ENCODE peak calls at places on chromosomes 3 and 15, in four cellular contexts. One of them, this sample, is unnamed.

GRCh38 chr3:141383555-141384129 is 15.3 kb downstream of the ZBTB38 start:
- DNase-seq in K562: no peak
- DNase-seq in GM12891: no peak
- DNase-seq in GM12878: no peak
- DNase-seq in this sample: no peak

GRCh38 chr3:196486263-196486662 is 17.3 kb downstream of the RNF168 start:
- DNase-seq in GM12878: no peak
- DNase-seq in K562: no peak
- DNase-seq in GM12891: no peak
- DNase-seq in this sample: no peak

GRCh38 chr3:18127864-18128185 is 297.3 kb downstream of the SATB1 start:
- DNase-seq in GM12891: no peak
- DNase-seq in GM12878: no peak
- DNase-seq in K562: no peak
- DNase-seq in this sample: peak

GRCh38 chr3:99373088-99373875 is 265.1 kb upstream of the COL8A1 start:
- DNase-seq in GM12878: no peak
- DNase-seq in GM12891: no peak
- DNase-seq in K562: no peak
- DNase-seq in this sample: no peak

GRCh38 chr3:79253704-79254103 is 514.1 kb downstream of the ROBO1 start:
- DNase-seq in GM12891: no peak
- DNase-seq in K562: no peak
- DNase-seq in GM12878: no peak
- DNase-seq in this sample: peak

GRCh38 chr15:73127302-73127936 is 75.2 kb downstream of the NEO1 start:
- DNase-seq in K562: peak
- DNase-seq in GM12878: peak
- DNase-seq in GM12891: no peak
- DNase-seq in this sample: peak

GRCh38 chr3:18725668-18726407 is 300.7 kb upstream of the SATB1 start:
- DNase-seq in GM12878: no peak
- DNase-seq in GM12891: no peak
- DNase-seq in K562: no peak
- DNase-seq in this sample: peak

GRCh38 chr15:39598958-39599845 is 18.3 kb downstream of the THBS1 start:
- DNase-seq in GM12878: no peak
- DNase-seq in GM12891: no peak
- DNase-seq in K562: no peak
- DNase-seq in this sample: no peak

GRCh38 chr3:95134693-95135375 is 1072.0 kb downstream of the NSUN3 start:
- DNase-seq in GM12891: no peak
- DNase-seq in K562: no peak
- DNase-seq in GM12878: no peak
- DNase-seq in this sample: no peak

GRCh38 chr3:112078125-112079083 is 7.8 kb upstream of the C3orf52 start:
- DNase-seq in K562: no peak
- DNase-seq in GM12891: no peak
- DNase-seq in GM12878: no peak
- DNase-seq in this sample: no peak

GRCh38 chr15:77387355-77388105 is 32.4 kb downstream of the PEAK1 start:
- DNase-seq in K562: no peak
- DNase-seq in GM12891: no peak
- DNase-seq in GM12878: no peak
- DNase-seq in this sample: peak

GRCh38 chr15:48592221-48592731 is 53.2 kb downstream of the FBN1 start:
- DNase-seq in K562: no peak
- DNase-seq in GM12878: no peak
- DNase-seq in GM12891: no peak
- DNase-seq in this sample: no peak

GRCh38 chr3:177595789-177596188 is 398.5 kb upstream of the TBL1XR1 start:
- DNase-seq in GM12891: no peak
- DNase-seq in GM12878: no peak
- DNase-seq in K562: no peak
- DNase-seq in this sample: no peak

GRCh38 chr3:119279101-119279554 is 15.1 kb upstream of the ARHGAP31 start:
- DNase-seq in K562: no peak
- DNase-seq in GM12891: no peak
- DNase-seq in GM12878: no peak
- DNase-seq in this sample: no peak

GRCh38 chr15:73571346-73571745 is 61.8 kb downstream of the NPTN start:
- DNase-seq in K562: no peak
- DNase-seq in GM12891: no peak
- DNase-seq in GM12878: no peak
- DNase-seq in this sample: no peak

GRCh38 chr3:57112206-57112605 is 51.7 kb downstream of the SPATA12 start:
- DNase-seq in K562: peak
- DNase-seq in GM12891: no peak
- DNase-seq in GM12878: no peak
- DNase-seq in this sample: no peak

GRCh38 chr3:141623732-141624131 is 114.4 kb upstream of the RNF7 start:
- DNase-seq in GM12878: no peak
- DNase-seq in K562: no peak
- DNase-seq in GM12891: no peak
- DNase-seq in this sample: no peak

GRCh38 chr15:80679167-80679804 is 15.8 kb upstream of the ABHD17C start:
- DNase-seq in GM12891: no peak
- DNase-seq in K562: no peak
- DNase-seq in GM12878: no peak
- DNase-seq in this sample: no peak

GRCh38 chr3:107064445-107065060 is 312.7 kb upstream of the CCDC54 start:
- DNase-seq in GM12878: peak
- DNase-seq in GM12891: peak
- DNase-seq in K562: peak
- DNase-seq in this sample: peak

GRCh38 chr3:107063351-107063750 is 313.9 kb upstream of the CCDC54 start:
- DNase-seq in K562: no peak
- DNase-seq in GM12891: no peak
- DNase-seq in GM12878: no peak
- DNase-seq in this sample: no peak

GRCh38 chr3:107061466-107061865 is 315.8 kb upstream of the CCDC54 start:
- DNase-seq in GM12891: no peak
- DNase-seq in K562: no peak
- DNase-seq in GM12878: no peak
- DNase-seq in this sample: no peak

GRCh38 chr3:107062310-107062709 is 314.9 kb upstream of the CCDC54 start:
- DNase-seq in GM12878: no peak
- DNase-seq in GM12891: no peak
- DNase-seq in K562: no peak
- DNase-seq in this sample: no peak

GRCh38 chr3:107062787-107063186 is 314.5 kb upstream of the CCDC54 start:
- DNase-seq in K562: no peak
- DNase-seq in GM12878: no peak
- DNase-seq in GM12891: no peak
- DNase-seq in this sample: no peak
- TF ChIP-seq SPI1 in K562: no peak
- TF ChIP-seq SPI1 in GM12878: no peak
- TF ChIP-seq SPI1 in GM12891: no peak
- TF ChIP-seq SPI1 in this sample: no peak

GRCh38 chr15:41561777-41562145 is 2.7 kb downstream of the TYRO3 start:
- DNase-seq in K562: no peak
- DNase-seq in GM12891: no peak
- DNase-seq in GM12878: no peak
- DNase-seq in this sample: no peak
- TF ChIP-seq SPI1 in K562: no peak
- TF ChIP-seq SPI1 in GM12891: no peak
- TF ChIP-seq SPI1 in GM12878: no peak
- TF ChIP-seq SPI1 in this sample: no peak

DNA sequence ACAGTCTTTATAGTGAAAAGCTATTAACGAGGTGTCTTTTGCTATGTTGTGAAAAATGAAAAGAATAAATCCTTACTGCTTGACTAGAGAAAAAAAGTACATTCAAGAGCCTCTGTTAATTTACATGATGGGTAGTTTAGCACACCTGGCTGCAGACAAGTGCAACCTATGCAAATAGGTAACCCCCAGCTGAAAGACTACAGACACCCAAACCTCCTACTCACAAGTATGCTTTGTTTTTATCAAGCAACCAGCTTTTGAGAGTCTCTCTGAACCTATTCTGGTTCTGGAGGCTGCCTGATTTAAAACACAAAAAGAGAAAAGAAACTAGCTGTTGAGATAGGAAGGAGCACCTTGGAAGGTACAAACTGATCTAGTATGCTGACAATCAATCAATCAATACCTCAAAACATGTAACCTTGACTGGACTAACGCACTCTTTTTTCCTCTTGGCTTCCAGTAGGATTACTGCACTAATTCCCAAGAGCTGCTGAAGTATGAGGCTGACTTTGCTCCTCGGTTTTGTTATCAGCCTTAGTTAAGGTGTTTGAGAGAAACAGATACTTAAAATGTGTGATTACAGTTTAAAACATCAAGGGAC is 63.7 kb downstream of the OSBPL10 start:
- DNase-seq in GM12891: peak
- DNase-seq in GM12878: peak
- DNase-seq in K562: no peak
- DNase-seq in this sample: no peak
- TF ChIP-seq SPI1 in GM12891: no peak
- TF ChIP-seq SPI1 in GM12878: no peak
- TF ChIP-seq SPI1 in K562: no peak
- TF ChIP-seq SPI1 in this sample: no peak

DNA sequence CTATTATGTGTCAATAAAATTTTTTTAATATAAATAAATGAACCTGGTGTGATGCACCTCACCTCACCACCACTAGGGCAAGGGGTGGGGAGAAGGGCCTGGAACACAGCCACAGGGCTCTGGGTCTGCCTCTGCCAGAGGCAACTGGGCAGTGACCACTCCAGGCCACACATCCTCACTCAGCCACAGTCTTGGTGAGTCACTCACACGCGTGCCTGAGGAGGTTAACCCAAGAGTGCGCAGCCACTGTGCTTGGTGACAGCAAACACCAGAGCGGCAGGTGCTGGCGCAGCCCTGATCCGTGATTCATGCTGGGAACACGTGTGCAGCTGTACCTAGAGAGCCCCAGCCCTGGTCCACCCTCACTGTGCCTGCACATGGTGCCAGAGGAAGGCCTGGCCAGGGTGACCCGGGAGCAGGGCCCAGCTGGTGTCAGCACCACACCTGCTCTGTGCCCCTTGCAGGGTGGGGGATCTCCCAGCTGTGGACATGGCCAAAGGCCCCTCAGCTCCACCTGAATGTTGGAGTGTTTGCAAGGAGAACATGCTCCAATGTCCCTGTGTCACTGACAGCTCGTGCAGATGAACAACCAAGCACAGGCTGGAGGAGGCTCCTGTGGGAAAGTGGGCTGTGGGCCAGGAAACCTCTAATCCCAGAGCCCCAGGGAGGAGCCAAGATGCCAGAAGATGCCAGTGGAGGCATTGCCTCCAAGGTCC is 2.1 kb downstream of the SLC41A3 start:
- DNase-seq in GM12891: no peak
- DNase-seq in GM12878: no peak
- DNase-seq in K562: peak
- DNase-seq in this sample: no peak
- TF ChIP-seq SPI1 in GM12891: no peak
- TF ChIP-seq SPI1 in GM12878: no peak
- TF ChIP-seq SPI1 in K562: no peak
- TF ChIP-seq SPI1 in this sample: no peak

DNA sequence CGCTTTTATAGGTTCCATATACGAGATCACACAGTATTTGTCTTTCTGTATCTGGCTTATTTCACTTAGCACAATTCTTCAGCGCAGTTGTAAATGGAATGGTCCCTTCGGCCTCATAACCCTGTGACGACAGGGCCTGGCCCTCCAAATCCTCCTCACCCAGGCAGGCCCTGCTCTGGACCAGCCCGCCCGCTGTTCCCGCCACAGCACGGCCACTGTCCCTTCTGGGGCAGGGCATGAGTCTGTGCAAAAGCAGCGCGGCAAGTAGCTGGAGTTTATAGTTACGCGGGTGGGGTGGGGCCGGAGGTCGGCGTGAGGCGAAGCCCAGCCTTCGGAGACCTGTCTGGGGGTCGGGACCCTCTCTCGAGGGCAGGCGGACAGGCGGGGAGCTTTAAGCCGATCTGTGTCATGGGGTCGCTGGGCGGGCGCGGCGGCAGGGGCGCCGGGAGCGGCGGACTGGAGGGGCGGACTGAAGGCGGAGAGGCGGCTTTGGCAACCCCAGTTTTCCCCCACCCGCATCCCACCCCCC is 543 bp downstream of the ARPIN start:
- DNase-seq in GM12891: no peak
- DNase-seq in K562: no peak
- DNase-seq in GM12878: no peak
- DNase-seq in this sample: no peak
- TF ChIP-seq SPI1 in GM12891: no peak
- TF ChIP-seq SPI1 in K562: no peak
- TF ChIP-seq SPI1 in GM12878: no peak
- TF ChIP-seq SPI1 in this sample: no peak

DNA sequence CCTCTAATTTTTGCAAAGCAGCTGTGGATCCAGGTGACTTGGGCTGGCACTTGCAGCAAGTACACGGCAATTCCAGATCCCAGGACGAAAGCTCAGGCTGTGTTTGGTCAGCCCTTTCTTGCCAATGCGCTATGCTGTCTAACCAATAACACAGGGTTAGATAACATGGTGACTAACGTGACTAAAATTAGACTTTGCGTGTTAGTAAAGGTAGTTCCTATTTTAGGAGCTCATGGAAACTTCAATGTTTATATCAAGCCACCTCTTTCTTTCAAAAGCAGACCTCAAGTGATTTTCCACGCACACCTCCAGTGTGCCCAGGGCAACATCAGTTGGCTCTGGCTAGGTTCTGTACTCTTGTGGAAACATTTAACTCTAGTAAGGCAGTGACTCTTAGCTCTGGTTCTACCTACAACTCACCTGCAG is 32.5 kb downstream of the CDCP1 start:
- DNase-seq in GM12891: no peak
- DNase-seq in GM12878: no peak
- DNase-seq in K562: no peak
- DNase-seq in this sample: no peak
- TF ChIP-seq SPI1 in GM12891: no peak
- TF ChIP-seq SPI1 in GM12878: no peak
- TF ChIP-seq SPI1 in K562: no peak
- TF ChIP-seq SPI1 in this sample: no peak

GRCh38 chr3:10248984-10249748 is 907 bp downstream of the TATDN2 start:
- DNase-seq in GM12878: no peak
- DNase-seq in GM12891: peak
- DNase-seq in K562: peak
- DNase-seq in this sample: peak
- TF ChIP-seq SPI1 in GM12878: peak
- TF ChIP-seq SPI1 in GM12891: peak
- TF ChIP-seq SPI1 in K562: no peak
- TF ChIP-seq SPI1 in this sample: no peak